ENCODE peak calls at places on chromosomes 2 and 18, in five cellular contexts. U, V, B, T and E are unnamed samples.
A peak's percentile ranks its signal among the peaks of the same experiment; 100 is the strongest.

GRCh38 chr2:28356095-28356911 is 36.4 kb upstream of the FOSL2 start:
- DNase-seq in V (no peak), U (no peak), B (no peak), T (peak; percentile 72), E (peak; percentile 30)

GRCh38 chr18:24915547-24915946 is 436.4 kb downstream of the ZNF521 start:
- DNase-seq in U (no peak), V (no peak), B (no peak), T (peak; percentile 35), E (no peak)

GRCh38 chr2:86072271-86072858 is 33.3 kb downstream of the POLR1A start:
- DNase-seq in B (no peak), U (peak; percentile 34), V (no peak), T (peak; percentile 31), E (peak; percentile 68)

GRCh38 chr2:145741161-145741560 is 1221.2 kb upstream of the ZEB2 start:
- DNase-seq in U (no peak), T (no peak), B (no peak), V (no peak), E (no peak)

GRCh38 chr2:62785216-62785615 is 79.7 kb downstream of the EHBP1 start:
- DNase-seq in V (no peak), U (peak; percentile 12), B (no peak), T (peak; percentile 69), E (no peak)

GRCh38 chr18:32091724-32092421 is at the start of gene RNF138:
- DNase-seq in B (peak; percentile 85), V (peak; percentile 75), U (peak; percentile 83), T (peak; percentile 73), E (peak; percentile 96)

GRCh38 chr18:48974304-48975220 is 23.8 kb upstream of the SMAD7 start:
- DNase-seq in V (no peak), B (no peak), U (no peak), T (no peak), E (no peak)

GRCh38 chr2:161414385-161415040 is 1.6 kb upstream of the TBR1 start:
- DNase-seq in U (peak; percentile 31), V (peak; percentile 43), T (peak; percentile 20), B (no peak), E (no peak)

GRCh38 chr2:219057709-219058540 is 2.8 kb downstream of the IHH start:
- DNase-seq in U (peak; percentile 94), B (peak; percentile 74), T (peak; percentile 16), V (peak; percentile 72), E (peak; percentile 89)

GRCh38 chr2:30048636-30049175 is 98.1 kb upstream of the YPEL5 start:
- DNase-seq in U (no peak), B (no peak), T (no peak), V (no peak), E (no peak)

GRCh38 chr2:172972005-172972619 is 103.5 kb upstream of the MAP3K20 start:
- DNase-seq in T (no peak), B (peak; percentile 25), U (peak; percentile 64), V (no peak), E (peak; percentile 75)

GRCh38 chr2:233068762-233069418 is 8.7 kb downstream of the INPP5D start:
- DNase-seq in B (no peak), U (no peak), T (no peak), V (no peak), E (peak; percentile 69)

GRCh38 chr2:202721621-202722020 is 86.9 kb downstream of the FAM117B start:
- DNase-seq in V (no peak), B (no peak), U (no peak), T (peak; percentile 65), E (no peak)

GRCh38 chr2:112480540-112481049 is 1.4 kb upstream of the TTL start:
- DNase-seq in T (no peak), U (peak; percentile 60), B (peak; percentile 20), V (no peak), E (peak; percentile 36)

GRCh38 chr18:62328775-62329525 is 3.8 kb downstream of the TNFRSF11A start:
- DNase-seq in V (no peak), U (no peak), B (no peak), T (no peak), E (peak; percentile 53)

GRCh38 chr2:202718614-202719013 is 83.8 kb downstream of the FAM117B start:
- DNase-seq in T (peak; percentile 44), B (no peak), U (no peak), V (no peak), E (no peak)

GRCh38 chr2:182554950-182555349 is 128.1 kb upstream of the PDE1A start:
- DNase-seq in U (no peak), T (no peak), V (no peak), B (no peak), E (no peak)

GRCh38 chr18:74315464-74316256 is at the start of gene C18orf63:
- DNase-seq in V (no peak), T (no peak), U (no peak), B (no peak), E (no peak)

GRCh38 chr2:111176388-111176787 is 55.7 kb downstream of the BCL2L11 start:
- DNase-seq in T (no peak), V (no peak), U (no peak), B (no peak), E (no peak)

GRCh38 chr18:58694720-58695468 is 23.6 kb downstream of the MALT1 start:
- DNase-seq in B (no peak), T (no peak), U (no peak), V (no peak), E (no peak)

GRCh38 chr2:85838641-85839040 is 50.1 kb downstream of the ST3GAL5 start:
- DNase-seq in T (no peak), B (no peak), U (no peak), V (no peak), E (no peak)

GRCh38 chr18:41875094-41875780 is 79.8 kb upstream of the PIK3C3 start:
- DNase-seq in B (no peak), V (no peak), T (peak; percentile 63), U (no peak), E (no peak)

GRCh38 chr2:240796543-240797499 is 23.2 kb downstream of the KIF1A start:
- DNase-seq in B (no peak), U (no peak), T (no peak), V (no peak), E (no peak)